ENCODE peak calls at places on chromosome 1, in ten cellular contexts. T, W, F, J, N, O, V, R, U and L are unnamed samples.
A peak's percentile ranks its signal among the peaks of the same experiment; 100 is the strongest.

GRCh38 chr1:113146242-113147072 is 73.5 kb downstream of the LRIG2 start:
- DNase-seq in R (no peak), U (no peak), N (no peak), W (no peak), V (no peak), T (no peak), J (no peak), F (no peak), O (no peak), L (peak; percentile 79)

GRCh38 chr1:167486090-167486824 is 32.1 kb downstream of the CD247 start:
- DNase-seq in F (no peak), O (no peak), J (no peak), T (no peak), N (no peak), W (peak; percentile 18), R (no peak), V (no peak), U (no peak), L (peak; percentile 20)

GRCh38 chr1:183270541-183271141 is 84.6 kb downstream of the LAMC2 start:
- DNase-seq in T (no peak), N (no peak), F (peak; percentile 91), W (no peak), J (peak; percentile 23), U (no peak), R (no peak), O (no peak), V (no peak), L (peak; percentile 71)

GRCh38 chr1:52632732-52633290 is at the start of gene SHISAL2A:
- DNase-seq in O (peak; percentile 79), J (no peak), T (peak; percentile 48), W (peak; percentile 15), F (peak; percentile 6), R (no peak), V (no peak), N (peak; percentile 29), U (peak; percentile 65), L (no peak)

GRCh38 chr1:54459140-54459539 is 52.9 kb upstream of the SSBP3 start:
- DNase-seq in J (no peak), N (no peak), O (no peak), R (no peak), T (no peak), W (no peak), V (no peak), F (no peak), U (no peak), L (no peak)

GRCh38 chr1:194024659-194025058 is 838.2 kb upstream of the B3GALT2 start:
- DNase-seq in T (no peak), J (peak; percentile 44), N (no peak), V (no peak), R (no peak), U (no peak), W (no peak), O (no peak), F (peak; percentile 86), L (peak; percentile 91)

GRCh38 chr1:181148636-181149035 is 60.1 kb downstream of the IER5 start:
- DNase-seq in W (no peak), T (no peak), R (no peak), U (no peak), F (no peak), O (no peak), N (no peak), V (no peak), J (no peak), L (no peak)

GRCh38 chr1:205013683-205014367 is 29.2 kb upstream of the CNTN2 start:
- DNase-seq in V (peak; percentile 63), O (peak; percentile 67), N (no peak), J (peak; percentile 41), W (peak; percentile 42), R (no peak), F (no peak), T (no peak), U (no peak), L (no peak)

GRCh38 chr1:10799726-10800125 is 3.3 kb upstream of the CASZ1 start:
- DNase-seq in F (no peak), T (no peak), V (no peak), O (peak; percentile 52), J (no peak), N (no peak), W (no peak), U (no peak), R (no peak), L (no peak)

GRCh38 chr1:67150931-67151330 is 15.3 kb upstream of the IL23R start:
- DNase-seq in W (no peak), J (no peak), R (no peak), U (no peak), T (no peak), O (no peak), N (no peak), F (no peak), V (no peak), L (no peak)

GRCh38 chr1:99619583-99619982 is 26.3 kb upstream of the PALMD start:
- DNase-seq in T (no peak), F (no peak), U (no peak), J (no peak), N (no peak), W (no peak), V (no peak), O (no peak), R (no peak), L (no peak)

GRCh38 chr1:234602334-234603220 is 7.4 kb downstream of the IRF2BP2 start:
- DNase-seq in U (no peak), W (peak; percentile 56), V (no peak), O (no peak), N (peak; percentile 68), R (peak; percentile 95), T (peak; percentile 59), F (peak; percentile 96), J (peak; percentile 88), L (peak; percentile 92)

GRCh38 chr1:111541721-111542120 is 38.3 kb upstream of the ADORA3 start:
- DNase-seq in N (no peak), O (no peak), V (no peak), T (no peak), R (no peak), W (no peak), F (no peak), J (peak; percentile 69), U (no peak), L (no peak)

GRCh38 chr1:55547441-55547840 is 332.3 kb upstream of the USP24 start:
- DNase-seq in W (no peak), N (no peak), R (no peak), T (no peak), O (no peak), U (peak; percentile 58), V (no peak), F (peak; percentile 8), J (no peak), L (no peak)

GRCh38 chr1:188937965-188938551 is 1539.6 kb downstream of the BRINP3 start:
- DNase-seq in R (peak; percentile 17), V (no peak), N (no peak), O (no peak), F (peak; percentile 2), T (no peak), W (no peak), U (no peak), J (peak; percentile 16), L (no peak)

GRCh38 chr1:113930499-113931161 is 1.5 kb downstream of the HIPK1 start:
- DNase-seq in O (peak; percentile 62), W (peak; percentile 18), U (peak; percentile 23), T (peak; percentile 41), R (peak; percentile 27), J (peak; percentile 54), V (no peak), N (no peak), F (peak; percentile 57), L (peak; percentile 81)

GRCh38 chr1:30737357-30738039 is 14.1 kb upstream of the MATN1 start:
- DNase-seq in N (no peak), O (no peak), W (no peak), F (no peak), U (no peak), J (no peak), T (no peak), V (no peak), R (no peak), L (no peak)

GRCh38 chr1:18949689-18950414 is 6.6 kb downstream of the IFFO2 start:
- DNase-seq in R (peak; percentile 51), O (peak; percentile 77), V (peak; percentile 75), U (peak; percentile 74), W (peak; percentile 64), F (peak; percentile 61), J (no peak), N (peak; percentile 66), T (no peak), L (no peak)
- TF ChIP-seq CTCF in R (no peak), O (peak; percentile 41), V (no peak), U (peak; percentile 48), W (no peak), F (peak; percentile 14), J (no peak), N (no peak), T (no peak), L (peak; percentile 47)

GRCh38 chr1:179954494-179955317 is at the start of gene CEP350:
- DNase-seq in T (peak; percentile 99), V (peak; percentile 93), J (peak; percentile 97), F (peak; percentile 100), U (peak; percentile 100), W (peak; percentile 99), R (peak; percentile 99), O (peak; percentile 99), N (peak; percentile 99), L (peak; percentile 99)
- H3K4me3 ChIP-seq in T (peak within 1 kb of the TSS; percentile 57), V (peak within 1 kb of the TSS; percentile 87), J (peak within 1 kb of the TSS; percentile 92), F (peak within 1 kb of the TSS; percentile 91), U (peak within 1 kb of the TSS; percentile 99), W (peak within 1 kb of the TSS; percentile 96), R (peak within 1 kb of the TSS; percentile 68), O (peak within 1 kb of the TSS; percentile 94), N (peak within 1 kb of the TSS; percentile 93), L (peak within 1 kb of the TSS; percentile 95)

GRCh38 chr1:224881762-224882211 is 47.7 kb upstream of the DNAH14 start:
- DNase-seq in F (no peak), U (no peak), R (no peak), O (no peak), W (no peak), T (no peak), J (no peak), N (no peak), V (no peak), L (no peak)

GRCh38 chr1:224880593-224881307 is 48.7 kb upstream of the DNAH14 start:
- DNase-seq in R (peak; percentile 22), T (peak; percentile 10), J (no peak), N (no peak), V (no peak), O (peak; percentile 80), U (no peak), F (no peak), W (no peak), L (no peak)

GRCh38 chr1:224874775-224875174 is 54.7 kb upstream of the DNAH14 start:
- DNase-seq in J (no peak), O (peak; percentile 17), R (no peak), T (no peak), F (peak; percentile 35), U (peak; percentile 62), N (no peak), W (no peak), V (no peak), L (no peak)

GRCh38 chr1:224882264-224882663 is 47.2 kb upstream of the DNAH14 start:
- DNase-seq in F (no peak), W (no peak), O (no peak), U (no peak), J (no peak), T (no peak), V (no peak), N (no peak), R (no peak), L (no peak)

GRCh38 chr1:224879404-224879803 is 50.1 kb upstream of the DNAH14 start:
- DNase-seq in O (no peak), J (no peak), N (peak; percentile 27), F (peak; percentile 61), W (no peak), U (no peak), R (peak; percentile 14), T (no peak), V (no peak), L (peak; percentile 36)
- H3K27ac ChIP-seq in O (no peak overlapping the region), J (no peak overlapping the region), N (peak overlapping the region; percentile 38), F (no peak overlapping the region), W (no peak overlapping the region), U (no peak overlapping the region), R (peak overlapping the region; percentile 59), T (no peak overlapping the region), V (no peak overlapping the region), L (no peak overlapping the region)

GRCh38 chr1:42657981-42658879 is at the start of gene PPIH:
- DNase-seq in F (peak; percentile 89), W (peak; percentile 95), U (peak; percentile 96), T (peak; percentile 96), V (peak; percentile 93), R (peak; percentile 90), O (peak; percentile 96), J (peak; percentile 92), N (peak; percentile 96), L (peak; percentile 90)
- TF ChIP-seq CTCF in F (no peak), W (peak; percentile 27), U (peak; percentile 19), T (peak; percentile 74), V (peak; percentile 28), R (no peak), O (peak; percentile 33), J (no peak), N (no peak), L (peak; percentile 27)